ENCODE peak calls at places on chromosomes 5 and 9, in eight cellular contexts. D, O, B, L, R, T, I and P are unnamed samples.

GRCh38 chr9:33742519-33742918 is 52.8 kb upstream of the PRSS3 start:
- DNase-seq in B (no peak), T (no peak), R (no peak), O (no peak), L (no peak), I (no peak), D (no peak), P (no peak)

GRCh38 chr5:15510092-15510491 is 10.1 kb downstream of the FBXL7 start:
- DNase-seq in L (peak; percentile 13), B (no peak), R (no peak), O (no peak), D (no peak), I (no peak), T (no peak), P (no peak)

GRCh38 chr9:137138701-137139467 is at the start of gene GRIN1:
- DNase-seq in T (no peak), B (peak; percentile 49), L (peak; percentile 34), I (no peak), R (no peak), D (no peak), O (no peak), P (no peak)

GRCh38 chr5:119945696-119946095 is 316.3 kb downstream of the FAM170A start:
- DNase-seq in R (no peak), B (no peak), O (no peak), I (no peak), D (no peak), T (no peak), L (no peak), P (no peak)

GRCh38 chr5:31530541-31531265 is 1.2 kb downstream of the DROSHA start:
- DNase-seq in O (no peak), R (peak; percentile 9), T (no peak), B (no peak), I (no peak), D (no peak), L (no peak), P (no peak)

GRCh38 chr5:146334074-146334533 is 4.5 kb upstream of the POU4F3 start:
- DNase-seq in D (no peak), R (no peak), T (no peak), I (no peak), L (no peak), B (no peak), O (no peak), P (no peak)

GRCh38 chr5:149828161-149829011 is 98.3 kb downstream of the PPARGC1B start:
- DNase-seq in O (peak; percentile 78), L (peak; percentile 98), R (peak; percentile 99), D (peak; percentile 84), T (peak; percentile 65), B (peak; percentile 67), I (peak; percentile 76), P (peak; percentile 88)

GRCh38 chr5:10653033-10653432 is 89.2 kb downstream of the ANKRD33B start:
- DNase-seq in O (no peak), R (no peak), D (no peak), I (no peak), B (no peak), L (no peak), T (no peak), P (no peak)

GRCh38 chr5:96381526-96381925 is 51.5 kb downstream of the PCSK1 start:
- DNase-seq in L (no peak), T (no peak), I (peak; percentile 23), O (no peak), B (no peak), D (no peak), R (no peak), P (no peak)

GRCh38 chr9:35606138-35606504 is 1.1 kb downstream of the TESK1 start:
- DNase-seq in B (no peak), L (no peak), T (no peak), R (no peak), I (no peak), D (no peak), O (no peak), P (no peak)

GRCh38 chr9:5886114-5886939 is 4.4 kb upstream of the MLANA start:
- DNase-seq in D (peak; percentile 51), T (peak; percentile 29), B (peak; percentile 64), I (peak; percentile 51), O (peak; percentile 73), R (peak; percentile 78), L (peak; percentile 78), P (peak; percentile 76)

GRCh38 chr9:106529616-106530015 is 333.4 kb upstream of the ZNF462 start:
- DNase-seq in B (no peak), O (no peak), T (no peak), R (no peak), I (no peak), L (no peak), D (no peak), P (no peak)

GRCh38 chr9:131734781-131735180 is 5.1 kb downstream of the RAPGEF1 start:
- DNase-seq in L (no peak), D (no peak), R (no peak), O (no peak), T (no peak), I (no peak), B (no peak), P (no peak)

GRCh38 chr9:108933231-108933630 is 693 bp downstream of the ELP1 start:
- DNase-seq in T (peak; percentile 5), O (no peak), I (no peak), D (no peak), L (peak; percentile 12), R (peak; percentile 5), B (no peak), P (no peak)

GRCh38 chr5:134103397-134103796 is 11.1 kb upstream of the TCF7 start:
- DNase-seq in D (no peak), I (no peak), R (no peak), T (no peak), O (no peak), L (no peak), B (no peak), P (no peak)